ENCODE peak calls at places on chromosomes 7 and 10, in five cellular contexts. O, S, R, Z and N are unnamed samples.

GRCh38 chr10:116769791-116770190 is 27.4 kb upstream of the HSPA12A start:
- DNase-seq in S (no peak), Z (no peak), O (no peak), R (peak; percentile 56), N (no peak)

GRCh38 chr7:116632349-116632748 is 39.6 kb upstream of the MET start:
- DNase-seq in O (no peak), Z (no peak), S (no peak), R (peak; percentile 17), N (no peak)

GRCh38 chr10:34827087-34827766 is 12.1 kb upstream of the PARD3 start:
- DNase-seq in O (no peak), R (no peak), Z (no peak), S (no peak), N (no peak)

GRCh38 chr7:50204576-50204975 is 99.9 kb upstream of the IKZF1 start:
- DNase-seq in R (no peak), Z (no peak), O (no peak), S (no peak), N (no peak)

GRCh38 chr7:47521041-47521795 is 60.7 kb downstream of the TNS3 start:
- DNase-seq in Z (no peak), R (no peak), O (peak; percentile 28), S (no peak), N (no peak)

GRCh38 chr7:38905026-38905759 is 3.8 kb downstream of the VPS41 start:
- DNase-seq in S (no peak), O (no peak), Z (no peak), R (no peak), N (no peak)

GRCh38 chr10:73876566-73876965 is 2.2 kb upstream of the CAMK2G start:
- DNase-seq in Z (no peak), O (no peak), R (no peak), S (no peak), N (no peak)

GRCh38 chr10:89080660-89081059 is 90.1 kb downstream of the FAS start:
- DNase-seq in R (peak; percentile 40), O (no peak), S (no peak), Z (no peak), N (no peak)

GRCh38 chr7:28310449-28310848 is 101.9 kb upstream of the CREB5 start:
- DNase-seq in S (no peak), O (no peak), Z (no peak), R (no peak), N (no peak)

GRCh38 chr10:5917305-5917704 is 27.3 kb downstream of the FBH1 start:
- DNase-seq in S (no peak), O (no peak), Z (no peak), R (no peak), N (no peak)

GRCh38 chr10:77472146-77472545 is 165.5 kb downstream of the KCNMA1 start:
- DNase-seq in R (no peak), S (no peak), O (no peak), Z (no peak), N (no peak)

GRCh38 chr7:80699656-80700318 is 61.3 kb downstream of the CD36 start:
- DNase-seq in S (no peak), O (no peak), R (peak; percentile 33), Z (no peak), N (no peak)

GRCh38 chr10:60942604-60943269 is 1.2 kb downstream of the RHOBTB1 start:
- DNase-seq in S (peak; percentile 56), O (peak; percentile 25), R (peak; percentile 59), Z (no peak), N (no peak)

GRCh38 chr10:100744980-100745881 is at the start of gene PAX2:
- DNase-seq in O (peak; percentile 94), Z (no peak), S (no peak), R (no peak), N (no peak)

GRCh38 chr10:109214916-109215740 is 708.2 kb downstream of the XPNPEP1 start:
- DNase-seq in R (peak; percentile 9), S (no peak), Z (no peak), O (no peak), N (no peak)

GRCh38 chr7:93051660-93052059 is 66.1 kb downstream of the SAMD9 start:
- DNase-seq in R (no peak), Z (no peak), O (no peak), S (no peak), N (no peak)

GRCh38 chr7:150994141-150994837 is 3.5 kb downstream of the NOS3 start:
- DNase-seq in Z (no peak), R (no peak), S (no peak), O (peak; percentile 18), N (no peak)
- H3K27ac ChIP-seq in Z (no peak overlapping the region), R (no peak overlapping the region), S (no peak overlapping the region), O (no peak overlapping the region), N (peak overlapping the region; percentile 20)

GRCh38 chr7:1671876-1672451 is 1.9 kb downstream of the ELFN1 start:
- DNase-seq in S (peak; percentile 4), O (no peak), R (no peak), Z (no peak), N (peak; percentile 47)

GRCh38 chr7:1672851-1673486 is 2.9 kb downstream of the ELFN1 start:
- DNase-seq in O (no peak), Z (peak; percentile 11), S (peak; percentile 8), R (no peak), N (peak; percentile 49)

GRCh38 chr7:1669954-1670893 is at the start of gene ELFN1:
- DNase-seq in S (peak; percentile 11), R (peak; percentile 49), O (peak; percentile 90), Z (no peak), N (no peak)

GRCh38 chr7:1669486-1669951 is 558 bp upstream of the ELFN1 start:
- DNase-seq in O (peak; percentile 66), S (peak; percentile 6), Z (no peak), R (no peak), N (no peak)

GRCh38 chr7:1670894-1671875 is 1.1 kb downstream of the ELFN1 start:
- DNase-seq in O (no peak), R (no peak), Z (peak; percentile 9), S (peak; percentile 6), N (peak; percentile 48)
- H3K4me3 ChIP-seq in O (peak overlapping the region; percentile 65), R (peak overlapping the region; percentile 60), Z (no peak overlapping the region), S (no peak overlapping the region), N (peak overlapping the region; percentile 48)

DNA sequence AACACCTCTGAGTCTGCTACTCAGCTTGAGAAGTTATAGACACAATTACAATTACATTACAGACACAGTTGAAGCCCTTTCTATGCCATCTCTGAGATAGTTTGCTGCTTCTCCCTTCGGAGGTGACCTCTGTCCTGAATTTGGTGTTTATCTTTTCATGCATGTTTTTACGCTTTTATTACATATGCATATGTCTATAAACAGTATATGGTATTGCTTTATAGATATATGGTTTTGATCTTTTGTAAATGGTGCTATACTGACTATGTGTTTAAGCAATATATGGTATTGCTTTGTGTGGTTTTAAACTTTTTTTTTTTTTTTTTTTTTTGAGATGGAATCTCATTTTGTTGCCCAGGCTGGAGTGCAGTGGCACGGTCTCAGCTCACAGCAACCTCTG is 48.4 kb downstream of the HK1 start:
- DNase-seq in R (no peak), S (no peak), Z (no peak), O (no peak), N (no peak)
- H3K4me1 ChIP-seq in R (peaks cover 5% of the 10 kb centered on the region), S (peaks cover 12% of the 10 kb centered on the region), Z (no peaks in the 10 kb centered on the region), O (peaks cover 93% of the 10 kb centered on the region), N (no peaks in the 10 kb centered on the region)

GRCh38 chr7:2296830-2297229 is 17.4 kb downstream of the SNX8 start:
- DNase-seq in Z (no peak), S (no peak), R (no peak), O (no peak), N (no peak)

GRCh38 chr7:2295936-2296620 is 18.2 kb downstream of the SNX8 start:
- DNase-seq in R (no peak), S (no peak), O (no peak), Z (no peak), N (no peak)

GRCh38 chr7:2301510-2301860 is 12.8 kb downstream of the SNX8 start:
- DNase-seq in Z (no peak), O (peak; percentile 90), R (peak; percentile 48), S (no peak), N (no peak)

GRCh38 chr7:2299853-2300512 is 14.3 kb downstream of the SNX8 start:
- DNase-seq in R (peak; percentile 35), Z (no peak), O (no peak), S (no peak), N (no peak)

DNA sequence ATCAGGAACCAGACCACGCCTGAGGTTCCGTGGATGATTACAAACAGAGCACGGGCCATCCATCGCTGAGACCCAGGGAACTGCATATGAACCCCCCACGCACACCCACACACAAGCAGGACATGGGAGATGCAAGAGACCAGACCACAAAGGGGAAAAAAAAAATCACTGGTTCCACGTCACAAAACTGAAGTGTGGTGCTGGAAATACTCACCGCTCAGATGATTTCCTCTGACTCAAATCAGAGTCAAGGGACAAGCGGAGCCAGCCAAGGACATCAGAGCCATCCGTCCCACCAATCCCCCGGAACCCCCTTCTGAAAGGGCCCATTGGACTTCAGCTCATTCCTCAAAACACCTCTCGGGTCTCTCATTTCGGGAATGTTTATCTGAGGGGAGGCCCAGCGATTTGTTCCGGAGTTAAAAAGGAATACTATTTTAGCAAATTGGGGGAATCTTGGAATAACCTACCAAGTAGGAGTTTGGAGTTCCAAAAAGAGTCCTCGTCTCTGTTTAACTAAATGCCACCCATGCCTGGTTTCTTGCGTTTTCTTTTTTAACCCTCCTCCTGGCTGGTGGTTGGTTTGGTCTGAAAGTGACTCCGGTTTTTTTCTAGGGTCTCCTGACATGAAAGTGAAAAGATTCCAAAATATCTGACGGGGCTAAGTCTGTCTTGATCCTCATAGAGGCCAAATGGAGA is 15.0 kb downstream of the SNX8 start:
- DNase-seq in R (peak; percentile 92), Z (no peak), S (peak; percentile 25), O (no peak), N (no peak)
- H3K27ac ChIP-seq in R (peak overlapping the region; percentile 94), Z (peak overlapping the region; percentile 60), S (peak overlapping the region; percentile 39), O (peak overlapping the region; percentile 16), N (peak overlapping the region; percentile 86)

DNA sequence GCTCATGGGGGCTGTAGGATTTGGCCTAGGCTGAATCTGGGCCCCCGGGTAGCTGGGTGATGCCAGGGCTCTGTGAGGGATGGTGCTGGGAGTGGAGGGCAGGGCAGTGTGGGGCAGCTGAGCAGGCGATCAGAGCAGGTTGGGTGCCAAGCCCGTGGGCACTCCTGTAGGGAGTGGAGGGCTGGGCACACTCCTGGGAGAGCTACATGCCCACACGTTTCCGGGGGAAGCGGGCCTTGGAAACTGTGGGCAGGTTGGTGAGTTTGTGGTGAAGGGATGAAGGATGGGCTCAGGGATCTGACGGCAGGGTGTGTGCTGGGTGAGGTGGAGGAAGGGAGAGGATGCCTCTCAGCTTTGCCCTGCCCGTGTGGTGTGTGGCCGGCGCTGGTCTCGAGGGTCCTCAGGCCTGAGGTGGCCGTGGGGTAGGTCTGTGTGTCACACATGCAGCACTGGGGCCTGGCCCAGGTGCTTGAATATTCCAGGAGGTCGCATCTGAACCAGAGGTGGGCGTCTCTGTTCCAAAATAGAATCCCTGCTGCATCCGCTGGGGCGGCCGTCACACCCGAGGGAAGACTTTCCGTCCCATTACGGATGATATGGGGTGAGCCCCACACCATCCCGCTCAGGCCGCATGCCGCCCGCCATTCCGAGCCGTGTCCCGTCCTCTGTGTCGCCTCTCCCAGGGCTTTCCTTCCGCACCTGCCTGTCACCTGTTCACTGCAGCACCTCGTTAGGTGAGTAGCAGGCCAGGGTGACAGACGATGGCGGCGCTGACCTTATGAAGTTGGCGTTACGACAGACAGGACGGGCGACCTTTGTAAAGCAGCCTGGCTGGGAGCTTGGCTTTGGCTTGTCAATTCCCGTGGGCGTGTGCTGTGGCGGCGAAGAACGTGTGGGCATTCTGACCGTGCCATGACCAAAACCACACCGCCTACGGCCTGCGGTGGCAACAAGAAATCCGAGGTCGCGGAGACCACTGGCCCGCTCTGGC is 143.6 kb downstream of the ACTR3B start:
- DNase-seq in S (no peak), R (no peak), O (no peak), Z (no peak), N (no peak)
- H3K4me3 ChIP-seq in S (no peak overlapping the region), R (no peak overlapping the region), O (no peak overlapping the region), Z (no peak overlapping the region), N (no peak overlapping the region)